ENCODE peak calls at places on chromosomes 4 and X, in four cellular contexts. R is GM12865; N is RWPE1; B is activated CD4-positive, CD25-positive, alpha-beta regulatory T cell. K is an unnamed sample.

GRCh38 chr4:53490965-53491622 is 100.2 kb downstream of the LNX1 start:
- DNase-seq in R (peak), B (no peak), N (peak), K (peak)

GRCh38 chrX:372856-373640 is 13.7 kb downstream of the PPP2R3B start:
- DNase-seq in N (peak), R (no peak), B (no peak), K (no peak)

GRCh38 chr4:57071340-57071739 is 38.8 kb downstream of the IGFBP7 start:
- DNase-seq in B (no peak), R (no peak), N (no peak), K (no peak)

GRCh38 chrX:20527458-20528099 is 260.9 kb upstream of the RPS6KA3 start:
- DNase-seq in N (peak), B (no peak), R (no peak), K (peak)

GRCh38 chr4:54152846-54153600 is 53.1 kb downstream of the GSX2 start:
- DNase-seq in N (peak), R (no peak), B (no peak), K (no peak)

GRCh38 chr4:179095585-179096228 is 1653.5 kb upstream of the AGA start:
- DNase-seq in B (no peak), R (peak), N (no peak), K (no peak)

GRCh38 chr4:132797856-132798255 is 351.2 kb upstream of the PCDH10 start:
- DNase-seq in N (no peak), B (no peak), R (no peak), K (no peak)

GRCh38 chrX:9071031-9071650 is 37.2 kb upstream of the FAM9B start:
- DNase-seq in R (no peak), B (no peak), N (no peak), K (no peak)

GRCh38 chr4:8281519-8282133 is 12.1 kb downstream of the HTRA3 start:
- DNase-seq in N (no peak), R (no peak), B (no peak), K (no peak)

GRCh38 chr4:104524026-104524425 is 29.3 kb upstream of the CXXC4 start:
- DNase-seq in B (no peak), R (no peak), N (no peak), K (no peak)

GRCh38 chrX:21490341-21490740 is 116.1 kb downstream of the CNKSR2 start:
- DNase-seq in B (no peak), N (no peak), R (no peak), K (peak)

GRCh38 chrX:28349888-28350287 is 237.4 kb upstream of the IL1RAPL1 start:
- DNase-seq in R (no peak), B (no peak), N (no peak), K (no peak)

GRCh38 chrX:23752740-23753435 is 9.8 kb upstream of the ACOT9 start:
- DNase-seq in B (no peak), R (no peak), N (peak), K (no peak)

GRCh38 chr4:27000820-27001219 is 140.2 kb downstream of the STIM2 start:
- DNase-seq in B (no peak), N (peak), R (peak), K (no peak)